ENCODE peak calls at places on chromosome 7, in seven cellular contexts. J is neural progenitor cell, S is PC-3, W is fibroblast of lung, L is K562, Z is mesenchymal stem cell, P is astrocyte. F is an unnamed sample. For H3K4me1, the result is how much of the 10 kb centered on the place peaks cover.

GRCh38 chr7:19107392-19108147 is 9.9 kb downstream of the TWIST1 start:
- DNase-seq in P (peak), J (peak), S (peak), L (no peak), Z (peak), W (peak), F (peak)

GRCh38 chr7:84985073-84985784 is 201.6 kb downstream of the SEMA3D start:
- DNase-seq in S (no peak), L (no peak), P (peak), J (no peak), Z (peak), W (peak), F (peak)

GRCh38 chr7:69654381-69654780 is 56.1 kb downstream of the AUTS2 start:
- DNase-seq in P (no peak), J (no peak), S (no peak), L (no peak), W (peak), Z (no peak), F (no peak)

GRCh38 chr7:124965553-124965952 is 35.9 kb upstream of the POT1 start:
- DNase-seq in Z (no peak), S (no peak), L (no peak), W (no peak), P (no peak), J (no peak), F (no peak)

GRCh38 chr7:140525741-140526140 is 46.4 kb upstream of the MKRN1 start:
- DNase-seq in L (peak), S (peak), Z (no peak), P (peak), W (no peak), J (no peak), F (no peak)

GRCh38 chr7:29091722-29092121 is 54.6 kb downstream of the CPVL start:
- DNase-seq in W (peak), L (no peak), Z (peak), J (peak), P (no peak), S (no peak), F (no peak)

GRCh38 chr7:1473864-1474512 is 14.7 kb upstream of the MICALL2 start:
- DNase-seq in P (peak), Z (peak), W (peak), J (peak), S (peak), L (peak), F (peak)

GRCh38 chr7:98922392-98923107 is 44.2 kb downstream of the TRRAP start:
- DNase-seq in Z (peak), J (no peak), P (peak), W (peak), L (peak), S (no peak), F (peak)

GRCh38 chr7:129433823-129434171 is 435 bp upstream of the STRIP2 start:
- DNase-seq in J (peak), P (no peak), Z (no peak), L (no peak), W (no peak), S (peak), F (no peak)

GRCh38 chr7:69173341-69173740 is 424.9 kb upstream of the AUTS2 start:
- DNase-seq in S (no peak), L (no peak), J (no peak), W (no peak), Z (no peak), P (no peak), F (no peak)

GRCh38 chr7:103347507-103348267 is at the start of gene PSMC2:
- DNase-seq in W (peak), P (peak), Z (peak), J (peak), S (peak), L (peak), F (peak)

GRCh38 chr7:46123-46829 is 146.1 kb upstream of the FAM20C start:
- DNase-seq in Z (no peak), W (no peak), J (no peak), P (no peak), L (no peak), S (no peak), F (peak)

GRCh38 chr7:141674702-141675101 is 27.3 kb downstream of the DENND11 start:
- DNase-seq in J (peak), L (peak), S (no peak), W (no peak), Z (no peak), P (no peak), F (peak)

GRCh38 chr7:157521061-157521731 is 184.4 kb downstream of the DNAJB6 start:
- DNase-seq in Z (no peak), L (no peak), S (no peak), W (no peak), P (no peak), J (no peak), F (peak)

GRCh38 chr7:105713488-105714465 is 132.5 kb upstream of the EFCAB10 start:
- DNase-seq in S (peak), L (no peak), P (no peak), Z (no peak), W (no peak), J (no peak), F (peak)

GRCh38 chr7:455110-455928 is 64.3 kb downstream of the PDGFA start:
- DNase-seq in P (no peak), S (no peak), Z (no peak), W (no peak), J (no peak), L (peak), F (peak)

GRCh38 chr7:99373086-99374066 is 1.2 kb upstream of the ARPC1B start:
- DNase-seq in W (no peak), Z (no peak), S (no peak), P (no peak), J (no peak), L (no peak), F (no peak)

GRCh38 chr7:6250364-6250833 is 22.0 kb downstream of the CYTH3 start:
- DNase-seq in P (no peak), J (no peak), W (no peak), L (no peak), S (no peak), Z (no peak), F (no peak)

GRCh38 chr7:83339927-83340326 is 177.2 kb upstream of the PCLO start:
- DNase-seq in L (no peak), W (no peak), P (no peak), J (no peak), Z (no peak), S (no peak), F (no peak)

GRCh38 chr7:387132-388022 is 97.4 kb downstream of the FOXL3 start:
- DNase-seq in P (no peak), J (no peak), S (no peak), W (no peak), Z (no peak), L (no peak), F (peak)

GRCh38 chr7:130409067-130409721 is 28.9 kb downstream of the CPA1 start:
- DNase-seq in L (no peak), W (no peak), Z (peak), S (no peak), J (no peak), P (peak), F (no peak)

GRCh38 chr7:156096806-156097538 is 284.7 kb upstream of the SHH start:
- DNase-seq in S (no peak), P (peak), Z (no peak), L (no peak), J (no peak), W (peak), F (no peak)

GRCh38 chr7:143954163-143954894 is at the start of gene OR2F1:
- DNase-seq in P (no peak), L (no peak), J (no peak), W (no peak), Z (no peak), S (no peak), F (no peak)

GRCh38 chr7:17725761-17726160 is 214.5 kb downstream of the SNX13 start:
- DNase-seq in J (no peak), P (no peak), L (no peak), S (no peak), W (peak), Z (peak), F (peak)

GRCh38 chr7:118039963-118040489 is 143.9 kb upstream of the LSM8 start:
- DNase-seq in W (no peak), P (no peak), S (no peak), Z (no peak), J (no peak), L (no peak), F (no peak)

GRCh38 chr7:92723205-92723604 is 113.2 kb downstream of the CDK6 start:
- DNase-seq in L (no peak), J (no peak), S (no peak), P (peak), W (no peak), Z (peak), F (peak)

GRCh38 chr7:92722541-92722940 is 113.8 kb downstream of the CDK6 start:
- DNase-seq in Z (peak), S (peak), W (peak), P (no peak), L (no peak), J (no peak), F (no peak)

GRCh38 chr7:92720604-92721350 is 115.6 kb downstream of the CDK6 start:
- DNase-seq in Z (no peak), L (no peak), S (no peak), W (no peak), P (no peak), J (no peak), F (no peak)

GRCh38 chr7:92725161-92725925 is 111.0 kb downstream of the CDK6 start:
- DNase-seq in L (no peak), J (no peak), W (no peak), Z (no peak), S (no peak), P (no peak), F (no peak)

DNA sequence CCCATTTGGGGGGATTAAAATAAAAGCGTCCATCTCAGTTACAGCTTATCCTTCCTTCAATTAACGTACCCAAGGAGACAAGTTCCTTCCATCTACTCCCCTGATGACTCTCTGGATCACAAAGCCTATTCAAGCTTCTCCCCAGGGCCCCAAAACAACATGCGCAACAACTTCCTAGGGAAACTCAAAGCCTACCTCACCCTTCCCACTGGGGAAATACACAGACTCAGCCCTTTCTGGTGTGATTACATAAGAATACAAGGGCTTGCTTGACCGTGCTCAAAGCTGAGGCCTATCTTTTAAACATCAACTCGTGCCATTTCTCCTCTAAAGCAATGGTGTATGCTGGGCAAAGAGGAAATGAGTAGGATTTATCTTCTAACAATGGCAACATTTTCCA is 112.4 kb downstream of the CDK6 start:
- DNase-seq in P (no peak), J (peak), Z (peak), W (no peak), L (no peak), S (no peak), F (no peak)
- H3K4me2 ChIP-seq in P (peak), J (peak), Z (no peak), W (no peak), L (no peak), S (no peak), F (no peak)

DNA sequence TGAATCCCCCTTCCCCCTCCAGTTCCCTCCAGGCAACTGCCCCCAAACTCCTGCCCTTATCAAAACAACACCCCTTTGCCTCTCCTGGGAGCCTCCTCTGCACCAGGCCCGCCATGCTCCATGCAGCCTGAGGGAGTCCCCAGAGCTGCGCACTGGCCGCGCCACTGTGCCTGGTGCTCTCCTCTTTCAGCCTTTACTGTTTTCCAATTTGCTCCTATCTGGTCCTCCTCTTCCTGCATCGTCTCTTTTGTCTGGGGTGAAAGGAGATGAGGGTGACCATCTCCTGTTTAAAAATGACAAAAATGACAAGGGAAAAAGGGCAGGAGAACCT is 165.8 kb upstream of the ADCY1 start:
- DNase-seq in P (no peak), W (no peak), Z (no peak), J (no peak), L (no peak), S (no peak), F (no peak)
- H3K4me1 ChIP-seq in P (under half), W (under half), Z (under half), J (under half), L (under half), S (under half), F (under half)

GRCh38 chr7:80881361-80881760 is 37.5 kb downstream of the SEMA3C start:
- DNase-seq in W (no peak), S (no peak), J (no peak), Z (no peak), P (no peak), L (no peak), F (no peak)
- H3K4me2 ChIP-seq in W (no peak), S (no peak), J (no peak), Z (no peak), P (no peak), L (no peak), F (no peak)

DNA sequence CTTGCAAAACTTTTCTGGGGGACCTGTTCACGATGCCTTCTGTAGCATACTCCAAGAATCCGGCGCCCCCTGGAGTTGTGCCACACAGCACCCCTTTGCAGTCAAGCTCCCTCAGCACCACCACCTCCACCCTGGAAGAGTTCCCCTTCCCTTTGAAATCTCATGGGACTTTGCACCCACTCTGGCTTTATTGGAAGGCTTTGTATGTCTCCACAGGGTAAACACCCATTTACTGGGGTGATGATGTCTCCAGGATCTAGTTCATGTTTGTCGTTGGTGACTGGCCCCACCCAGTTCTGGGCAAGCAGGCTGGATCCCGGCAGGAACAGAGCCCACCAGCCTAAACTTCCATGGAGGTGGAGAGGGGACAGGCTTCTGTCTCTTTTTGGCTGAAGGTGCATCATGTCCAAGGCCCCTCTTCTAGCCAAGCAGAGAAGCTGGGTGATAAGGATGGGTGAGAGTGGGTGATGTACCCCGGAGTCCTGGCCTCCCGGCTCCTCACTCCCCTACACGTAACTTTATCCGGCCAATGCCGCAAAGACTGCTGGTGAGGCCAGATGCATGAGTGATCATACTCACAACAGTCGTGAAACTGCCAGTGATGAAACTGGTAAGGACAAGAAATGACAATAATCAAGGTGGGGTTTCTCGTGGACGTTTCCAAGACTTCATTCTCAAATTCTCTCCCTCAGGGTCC is 727 bp upstream of the CLDN4 start:
- DNase-seq in P (no peak), J (no peak), L (no peak), W (no peak), Z (no peak), S (peak), F (peak)
- H3K4me1 ChIP-seq in P (under half), J (under half), L (under half), W (under half), Z (under half), S (under half), F (under half)

GRCh38 chr7:36969376-36969775 is 245.1 kb upstream of the AOAH start:
- DNase-seq in W (no peak), P (no peak), L (no peak), S (no peak), Z (no peak), J (no peak), F (no peak)

GRCh38 chr7:36966636-36967035 is 242.3 kb upstream of the AOAH start:
- DNase-seq in S (no peak), Z (no peak), W (no peak), J (no peak), L (no peak), P (peak), F (no peak)

GRCh38 chr7:36966039-36966438 is 241.7 kb upstream of the AOAH start:
- DNase-seq in P (peak), L (no peak), J (no peak), W (no peak), Z (no peak), S (no peak), F (no peak)

GRCh38 chr7:36965625-36966024 is 241.3 kb upstream of the AOAH start:
- DNase-seq in P (no peak), J (no peak), W (no peak), L (no peak), S (no peak), Z (no peak), F (no peak)

DNA sequence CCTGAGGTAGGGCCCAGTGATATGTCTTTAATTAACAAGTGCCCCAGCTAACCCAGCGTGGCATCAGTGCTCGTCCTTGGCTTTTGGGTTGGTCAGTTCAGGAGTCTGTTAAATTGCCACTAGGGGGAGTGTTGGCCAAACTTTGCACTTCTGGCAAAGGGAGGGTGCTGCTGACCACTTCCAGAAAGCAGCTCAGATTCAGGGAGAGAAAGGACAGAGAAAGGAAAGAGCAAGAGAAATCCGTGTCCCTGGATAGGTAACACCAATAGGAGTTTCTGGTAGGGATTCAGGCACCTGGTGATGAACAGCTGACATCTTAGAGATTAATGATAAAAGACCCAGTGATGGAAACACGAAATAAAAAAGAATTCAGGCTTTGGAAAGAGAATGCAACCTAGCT is 243.1 kb upstream of the AOAH start:
- DNase-seq in S (peak), Z (peak), W (peak), P (peak), J (peak), L (peak), F (peak)
- H3K4me2 ChIP-seq in S (no peak), Z (no peak), W (no peak), P (no peak), J (no peak), L (no peak), F (no peak)

GRCh38 chr7:73740771-73741170 is 2.2 kb upstream of the ABHD11 start:
- DNase-seq in J (no peak), W (no peak), S (no peak), P (no peak), L (no peak), Z (no peak), F (no peak)

GRCh38 chr7:73739387-73739767 is 775 bp upstream of the ABHD11 start:
- DNase-seq in J (no peak), P (no peak), Z (no peak), W (no peak), L (no peak), S (no peak), F (peak)

GRCh38 chr7:73738612-73739386 is at the start of gene ABHD11:
- DNase-seq in W (peak), P (peak), S (peak), L (peak), J (peak), Z (peak), F (peak)

GRCh38 chr7:73741600-73741999 is 3.0 kb upstream of the ABHD11 start:
- DNase-seq in L (no peak), S (no peak), J (peak), P (no peak), Z (no peak), W (no peak), F (peak)

GRCh38 chr7:73740212-73740611 is 1.6 kb upstream of the ABHD11 start:
- DNase-seq in S (no peak), L (no peak), J (no peak), P (no peak), Z (no peak), W (no peak), F (no peak)
- H3K4me1 ChIP-seq in S (under half), L (half or more), J (under half), P (under half), Z (under half), W (under half), F (under half)

GRCh38 chr7:137989590-137989989 is 12.3 kb downstream of the CREB3L2 start:
- DNase-seq in P (no peak), W (no peak), L (no peak), Z (no peak), J (no peak), S (no peak), F (no peak)
- H3K4me2 ChIP-seq in P (peak), W (peak), L (peak), Z (no peak), J (no peak), S (no peak), F (peak)

DNA sequence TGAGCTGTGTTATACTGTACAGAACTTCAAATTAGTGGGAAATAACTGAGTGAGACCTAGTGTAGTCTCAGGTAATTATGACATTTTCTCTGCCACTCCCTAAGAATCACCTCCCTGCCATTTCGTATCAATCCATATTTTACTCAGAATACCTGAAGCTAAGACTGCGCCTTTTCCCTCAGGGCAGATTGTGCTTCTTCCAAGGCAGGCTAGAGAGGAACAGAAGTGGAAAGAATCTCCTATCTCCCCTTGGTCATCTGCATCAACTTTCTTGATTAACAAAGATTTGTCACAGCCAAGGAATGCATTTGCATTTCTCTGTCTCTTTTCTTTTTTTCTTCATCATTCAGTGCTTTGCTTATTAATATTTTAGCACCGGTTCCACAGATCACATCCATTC is 119.1 kb downstream of the PTPRZ1 start:
- DNase-seq in W (no peak), S (no peak), P (no peak), J (no peak), Z (no peak), L (no peak), F (no peak)
- H3K4me1 ChIP-seq in W (under half), S (under half), P (under half), J (under half), Z (under half), L (under half), F (under half)

DNA sequence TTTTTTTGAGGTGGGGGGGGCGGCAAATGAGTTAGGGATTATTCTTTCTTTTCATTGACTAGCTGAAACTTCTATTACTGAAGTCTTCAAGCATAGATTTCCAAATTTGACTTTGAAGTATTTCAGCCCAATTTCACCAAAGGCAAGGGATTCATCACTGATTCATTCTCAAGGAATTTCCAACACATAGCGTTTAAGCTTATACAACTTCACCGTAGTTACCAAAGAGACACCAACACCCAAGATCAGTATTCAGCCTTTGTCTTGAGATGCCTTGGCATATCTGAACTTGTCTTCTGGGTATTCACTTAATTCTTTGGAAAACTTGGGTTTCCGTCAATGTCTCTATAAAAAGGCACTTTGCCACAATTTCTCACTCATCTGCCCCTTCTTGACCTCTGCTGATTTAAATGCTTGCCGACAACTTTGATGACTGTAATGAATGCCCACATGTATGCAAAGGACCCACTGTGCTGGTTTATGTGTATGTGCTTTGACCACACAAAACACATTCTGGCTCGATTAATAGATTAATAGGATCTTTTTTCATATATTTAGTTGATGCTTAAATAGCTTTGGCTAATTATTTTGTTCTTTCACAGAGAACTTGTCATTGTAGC is 49.6 kb downstream of the TES start:
- DNase-seq in L (no peak), J (no peak), S (peak), P (peak), W (peak), Z (peak), F (peak)
- H3K4me2 ChIP-seq in L (no peak), J (no peak), S (peak), P (peak), W (no peak), Z (no peak), F (peak)